ENCODE peak calls at places on chromosome 18, in nine cellular contexts. T is lung, V is spleen, S is WTC11, F is fibroblast of the aortic adventitia, E is CD14-positive monocyte, X is AG04449, W is fibroblast of mammary gland, H is cardiac muscle cell. G is an unnamed sample.

GRCh38 chr18:48842259-48843061 is 108.3 kb downstream of the SMAD7 start:
- DNase-seq in T (no peak), V (peak; percentile 85), S (no peak), F (no peak), E (peak; percentile 15), X (no peak), W (no peak), H (peak; percentile 73), G (peak; percentile 54)

GRCh38 chr18:8963876-8964275 is 138.6 kb upstream of the NDUFV2 start:
- DNase-seq in T (no peak), V (no peak), S (no peak), F (no peak), E (no peak), X (no peak), W (no peak), H (no peak), G (no peak)

GRCh38 chr18:39667905-39668304 is 2102.3 kb upstream of the CELF4 start:
- DNase-seq in T (no peak), V (no peak), S (no peak), F (no peak), E (no peak), X (no peak), W (peak; percentile 18), H (no peak), G (no peak)

GRCh38 chr18:10659594-10659993 is 133.8 kb downstream of the NAPG start:
- DNase-seq in T (no peak), V (no peak), S (no peak), F (no peak), E (no peak), X (no peak), W (no peak), H (no peak), G (no peak)

GRCh38 chr18:43277164-43277600 is at the start of gene SYT4:
- DNase-seq in T (no peak), V (peak; percentile 57), S (peak; percentile 81), F (peak; percentile 53), E (no peak), X (no peak), W (peak; percentile 36), H (peak; percentile 79), G (peak; percentile 77)

GRCh38 chr18:10386956-10387355 is 67.5 kb upstream of the APCDD1 start:
- DNase-seq in T (no peak), V (no peak), S (no peak), F (peak; percentile 38), E (no peak), X (no peak), W (no peak), H (peak; percentile 38), G (no peak)

GRCh38 chr18:8800876-8801262 is 95.5 kb downstream of the MTCL1 start:
- DNase-seq in T (no peak), V (no peak), S (no peak), F (no peak), E (no peak), X (no peak), W (no peak), H (no peak), G (no peak)

GRCh38 chr18:33720133-33720532 is 142.1 kb downstream of the ASXL3 start:
- DNase-seq in T (no peak), V (no peak), S (no peak), F (peak; percentile 67), E (no peak), X (no peak), W (peak; percentile 85), H (peak; percentile 53), G (no peak)

GRCh38 chr18:70456376-70456775 is 167.5 kb downstream of the SOCS6 start:
- DNase-seq in T (no peak), V (no peak), S (no peak), F (no peak), E (no peak), X (no peak), W (no peak), H (no peak), G (no peak)

GRCh38 chr18:74597662-74598349 is at the start of gene ZNF407:
- DNase-seq in T (peak; percentile 92), V (peak; percentile 96), S (peak; percentile 91), F (peak; percentile 92), E (peak; percentile 83), X (peak; percentile 51), W (peak; percentile 90), H (peak; percentile 94), G (peak; percentile 89)

GRCh38 chr18:74604366-74604765 is 6.7 kb downstream of the ZNF407 start:
- DNase-seq in T (no peak), V (no peak), S (no peak), F (no peak), E (no peak), X (no peak), W (no peak), H (no peak), G (no peak)

GRCh38 chr18:74595425-74595824 is 2.2 kb upstream of the ZNF407 start:
- DNase-seq in T (no peak), V (no peak), S (no peak), F (no peak), E (no peak), X (no peak), W (no peak), H (no peak), G (no peak)

GRCh38 chr18:74596959-74597661 is 560 bp upstream of the ZNF407 start:
- DNase-seq in T (peak; percentile 55), V (peak; percentile 95), S (peak; percentile 61), F (no peak), E (peak; percentile 52), X (no peak), W (peak; percentile 62), H (peak; percentile 80), G (peak; percentile 68)

DNA sequence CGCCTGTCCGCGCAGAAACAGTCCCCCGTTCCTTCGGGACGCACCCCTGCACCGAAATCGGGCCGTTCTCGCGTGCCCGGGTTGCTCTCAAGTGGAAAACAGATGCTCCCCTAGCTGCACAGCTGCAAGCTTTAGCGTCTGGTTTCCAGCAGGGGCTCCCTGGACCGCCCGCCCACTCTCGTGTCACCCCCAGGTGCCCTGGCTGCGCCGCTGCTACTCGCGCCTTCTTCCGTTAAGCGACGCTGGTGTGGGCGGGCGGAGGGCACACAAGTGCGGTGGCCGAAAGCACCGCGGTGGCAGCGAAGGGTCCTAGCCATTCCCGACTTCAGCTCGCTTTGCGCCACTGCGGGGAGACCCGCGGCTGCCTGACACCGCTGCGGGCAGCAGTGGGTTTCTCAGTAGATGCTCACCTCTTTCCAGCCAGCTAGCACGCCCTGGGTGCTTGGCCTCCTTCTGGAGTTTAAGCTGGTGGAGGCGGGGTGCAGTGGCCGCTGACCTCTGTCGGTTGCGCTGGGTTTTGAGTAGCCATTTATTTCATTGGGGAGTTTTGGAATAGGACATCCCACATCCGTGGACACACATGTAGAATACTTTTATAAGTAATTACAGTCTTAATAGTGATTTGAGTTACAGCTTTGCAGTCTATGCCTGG is 806 bp downstream of the ZNF407 start:
- DNase-seq in T (peak; percentile 57), V (peak; percentile 96), S (peak; percentile 45), F (peak; percentile 37), E (no peak), X (no peak), W (peak; percentile 51), H (peak; percentile 42), G (peak; percentile 74)
- TF ChIP-seq CTCF in T (no peak), V (peak; percentile 21), S (no peak), F (peak; percentile 15), E (peak; percentile 22), X (peak; percentile 14), W (no peak), H (peak; percentile 6), G (no peak)

GRCh38 chr18:50590625-50591024 is 30.7 kb downstream of the MAPK4 start:
- DNase-seq in T (no peak), V (no peak), S (no peak), F (no peak), E (no peak), X (no peak), W (no peak), H (no peak), G (no peak)

GRCh38 chr18:50582500-50582899 is 22.6 kb downstream of the MAPK4 start:
- DNase-seq in T (no peak), V (peak; percentile 72), S (no peak), F (no peak), E (no peak), X (no peak), W (no peak), H (no peak), G (no peak)

GRCh38 chr18:50581517-50581916 is 21.6 kb downstream of the MAPK4 start:
- DNase-seq in T (no peak), V (no peak), S (no peak), F (no peak), E (no peak), X (no peak), W (no peak), H (no peak), G (no peak)

GRCh38 chr18:50586710-50587109 is 26.8 kb downstream of the MAPK4 start:
- DNase-seq in T (no peak), V (no peak), S (no peak), F (no peak), E (no peak), X (no peak), W (no peak), H (peak; percentile 7), G (no peak)
- TF ChIP-seq CTCF in T (no peak), V (no peak), S (no peak), F (peak; percentile 2), E (no peak), X (no peak), W (peak; percentile 30), H (peak; percentile 40), G (peak; percentile 19)

DNA sequence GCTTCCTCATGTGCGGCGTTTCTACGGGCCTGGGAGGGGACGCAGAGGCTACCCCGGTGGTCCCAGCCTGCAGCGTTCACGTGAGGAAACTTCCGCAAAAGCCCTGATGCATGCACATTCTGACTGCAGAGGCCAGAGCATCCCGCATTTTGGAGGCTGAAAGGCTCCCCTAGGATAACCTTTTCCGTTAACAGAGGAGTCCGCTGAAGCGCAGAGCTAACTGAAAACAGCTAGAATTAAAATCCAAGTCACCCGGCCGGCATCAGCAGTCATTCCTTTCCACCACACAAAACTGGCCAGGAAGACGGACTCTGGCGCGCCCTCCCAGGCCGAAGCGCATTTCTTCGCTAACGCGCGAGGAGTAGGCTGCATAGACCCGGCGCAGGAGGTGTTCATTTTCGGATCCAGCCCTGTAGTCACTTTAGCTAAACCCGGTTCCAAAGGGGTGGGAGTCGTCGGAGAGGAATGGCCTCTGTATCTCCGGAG is 747 bp upstream of the TUBB6 start:
- DNase-seq in T (no peak), V (peak; percentile 79), S (peak; percentile 55), F (peak; percentile 78), E (no peak), X (no peak), W (peak; percentile 77), H (peak; percentile 80), G (peak; percentile 51)
- TF ChIP-seq CTCF in T (no peak), V (no peak), S (no peak), F (peak; percentile 37), E (no peak), X (peak; percentile 41), W (peak; percentile 24), H (peak; percentile 25), G (no peak)

DNA sequence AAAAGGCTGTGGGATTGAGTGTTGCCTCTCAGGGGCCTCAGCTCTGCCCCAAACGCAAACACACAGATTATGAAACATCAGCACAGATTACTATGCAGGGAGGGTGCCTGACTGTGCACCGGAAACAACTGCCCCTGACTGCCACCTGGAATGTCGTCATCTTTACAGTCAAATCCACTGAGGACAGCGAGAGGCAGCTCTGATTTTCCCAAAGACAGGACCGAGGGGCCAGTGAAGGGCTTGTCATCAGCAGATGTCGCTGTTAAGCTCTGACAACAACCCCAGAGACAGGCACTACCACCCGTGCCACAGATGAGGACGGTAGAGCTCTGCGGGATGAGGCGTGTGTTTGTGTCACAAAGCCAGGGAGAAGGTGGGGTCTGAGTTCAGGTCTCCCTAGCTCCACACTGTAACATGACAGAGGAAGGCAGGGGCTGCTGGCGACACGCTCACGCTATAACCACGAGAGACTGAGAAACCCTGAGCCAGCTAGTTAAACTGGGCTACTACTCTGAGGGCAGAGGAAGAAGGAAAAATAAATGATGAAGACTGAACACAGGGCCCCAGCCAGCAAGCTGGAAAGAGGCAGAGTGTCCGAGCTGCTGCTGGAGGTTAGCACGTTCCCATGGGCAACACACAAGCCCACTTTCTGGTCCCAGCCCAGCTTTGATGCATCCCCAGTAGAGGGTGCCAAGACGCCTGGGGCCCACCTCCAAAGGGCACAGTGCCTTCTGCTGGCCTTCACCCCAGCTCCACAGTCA is 47.0 kb downstream of the PARD6G start:
- DNase-seq in T (peak; percentile 27), V (no peak), S (peak; percentile 41), F (no peak), E (no peak), X (no peak), W (no peak), H (peak; percentile 10), G (no peak)
- TF ChIP-seq CTCF in T (no peak), V (no peak), S (no peak), F (no peak), E (no peak), X (peak; percentile 20), W (no peak), H (peak; percentile 15), G (no peak)

G was measured in nephron progenitor cell.